ENCODE peak calls at places on chromosomes 7 and 10, in six cellular contexts. T is neuronal stem cell, A is IMR-90, G is H9, W is mesenchymal stem cell, Q is H1. K is an unnamed sample.

GRCh38 chr10:114538544-114538906 is 119.5 kb downstream of the ABLIM1 start:
- DNase-seq in W (no peak), T (no peak), Q (peak), A (no peak), G (peak), K (no peak)

GRCh38 chr7:140639366-140640053 is 1.1 kb downstream of the DENND2A start:
- DNase-seq in Q (no peak), G (no peak), A (peak), T (no peak), W (peak), K (peak)

GRCh38 chr10:101258179-101258885 is 29.1 kb upstream of the LBX1 start:
- DNase-seq in A (no peak), W (no peak), G (peak), T (no peak), Q (no peak), K (peak)

GRCh38 chr10:84695983-84696382 is 367.6 kb downstream of the CCSER2 start:
- DNase-seq in G (no peak), W (no peak), A (no peak), Q (no peak), T (no peak), K (no peak)

GRCh38 chr10:49397036-49397999 is 1.4 kb upstream of the DRGX start:
- DNase-seq in Q (peak), T (peak), G (peak), A (no peak), W (no peak), K (no peak)

GRCh38 chr10:119755446-119755845 is 29.6 kb downstream of the INPP5F start:
- DNase-seq in W (no peak), T (no peak), G (no peak), Q (no peak), A (peak), K (no peak)

GRCh38 chr7:82559203-82559805 is 115.7 kb upstream of the CACNA2D1 start:
- DNase-seq in G (peak), W (no peak), T (peak), A (no peak), Q (no peak), K (no peak)

GRCh38 chr10:64090865-64091264 is 569.7 kb downstream of the REEP3 start:
- DNase-seq in Q (no peak), W (no peak), A (no peak), G (no peak), T (no peak), K (no peak)

GRCh38 chr10:71836594-71836970 is 14.5 kb downstream of the PSAP start:
- DNase-seq in Q (no peak), G (no peak), A (no peak), T (no peak), W (no peak), K (no peak)

GRCh38 chr7:16345979-16346958 is 75.1 kb downstream of the CRPPA start:
- DNase-seq in W (peak), Q (no peak), A (peak), G (no peak), T (no peak), K (peak)

GRCh38 chr7:157527235-157527634 is 190.4 kb downstream of the DNAJB6 start:
- DNase-seq in W (no peak), Q (peak), T (no peak), A (no peak), G (no peak), K (no peak)

GRCh38 chr7:142969183-142969582 is 7.0 kb upstream of the KEL start:
- DNase-seq in Q (no peak), W (no peak), G (no peak), A (no peak), T (no peak), K (no peak)

GRCh38 chr7:24249266-24249665 is 34.7 kb upstream of the NPY start:
- DNase-seq in W (no peak), A (no peak), G (no peak), Q (no peak), T (no peak), K (no peak)

GRCh38 chr7:118836933-118837332 is 612.4 kb downstream of the ANKRD7 start:
- DNase-seq in A (no peak), G (no peak), W (no peak), T (no peak), Q (no peak), K (no peak)

GRCh38 chr7:85392789-85393188 is 205.9 kb upstream of the SEMA3D start:
- DNase-seq in W (no peak), A (no peak), Q (no peak), G (no peak), T (no peak), K (no peak)
- H3K14ac ChIP-seq in W (no peak), A (no peak), Q (no peak), G (no peak), T (no peak), K (no peak)

GRCh38 chr10:109253306-109253705 is 670.0 kb downstream of the XPNPEP1 start:
- DNase-seq in G (no peak), A (no peak), Q (no peak), W (no peak), T (no peak), K (no peak)
- H3K14ac ChIP-seq in G (no peak), A (no peak), Q (no peak), W (no peak), T (no peak), K (no peak)

DNA sequence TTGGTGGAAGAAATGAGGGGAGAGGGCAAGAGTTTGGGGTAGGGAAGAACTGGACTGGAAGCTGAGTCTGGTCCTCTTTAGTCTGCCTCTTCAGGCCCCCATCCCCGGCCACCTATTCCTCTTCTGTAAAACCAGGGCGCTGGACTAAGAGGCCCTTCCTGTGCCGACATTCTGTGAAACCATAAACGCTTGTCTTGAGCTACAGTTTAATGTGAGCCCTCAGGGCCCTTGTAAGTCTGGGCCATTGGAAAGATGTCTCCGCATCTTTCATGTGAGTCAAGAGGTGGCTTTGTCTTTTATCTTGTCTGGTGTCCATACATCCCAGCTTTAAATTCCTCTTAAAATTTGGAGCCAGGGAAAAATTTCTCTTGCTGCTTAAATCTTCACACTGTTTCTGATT is 90.6 kb downstream of the PLCE1 start:
- DNase-seq in W (no peak), T (no peak), Q (no peak), A (no peak), G (no peak), K (no peak)
- H3K14ac ChIP-seq in W (no peak), T (no peak), Q (no peak), A (no peak), G (no peak), K (no peak)

DNA sequence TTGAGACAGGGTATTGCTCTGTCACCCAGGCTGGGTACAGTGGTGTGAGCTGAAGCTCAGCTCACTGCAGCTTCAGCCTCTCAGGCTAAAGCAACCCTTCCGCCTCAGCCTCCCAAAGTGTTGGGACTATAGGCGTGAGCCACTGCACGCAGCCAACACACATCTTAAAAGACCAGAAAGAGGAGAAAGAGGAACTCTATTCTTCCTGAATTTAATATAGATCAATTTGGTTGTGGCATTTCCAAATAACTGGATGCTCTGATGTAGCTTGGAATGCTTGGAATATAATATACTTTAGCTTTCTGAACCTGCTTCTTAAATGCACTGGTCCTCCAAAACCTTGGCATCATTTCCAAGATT is 1.1 kb upstream of the ADAMTS14 start:
- DNase-seq in G (no peak), W (no peak), T (no peak), A (no peak), Q (no peak), K (no peak)
- H3K14ac ChIP-seq in G (no peak), W (no peak), T (no peak), A (no peak), Q (no peak), K (no peak)

GRCh38 chr10:69864321-69864720 is 62.6 kb downstream of the COL13A1 start:
- DNase-seq in G (no peak), W (peak), T (no peak), A (peak), Q (no peak), K (no peak)
- H3K14ac ChIP-seq in G (no peak), W (no peak), T (no peak), A (peak), Q (no peak), K (no peak)

GRCh38 chr7:90401989-90402388 is 1.3 kb upstream of the CLDN12 start:
- DNase-seq in W (no peak), A (peak), T (no peak), G (no peak), Q (no peak), K (no peak)

GRCh38 chr7:90402785-90403173 is 482 bp upstream of the CLDN12 start:
- DNase-seq in T (no peak), A (no peak), W (no peak), G (no peak), Q (no peak), K (no peak)

GRCh38 chr7:90403174-90404113 is at the start of gene CLDN12:
- DNase-seq in T (peak), G (peak), A (peak), Q (peak), W (peak), K (peak)

GRCh38 chr7:90407484-90407821 is 4.2 kb downstream of the CLDN12 start:
- DNase-seq in T (no peak), W (no peak), A (no peak), Q (no peak), G (no peak), K (no peak)

DNA sequence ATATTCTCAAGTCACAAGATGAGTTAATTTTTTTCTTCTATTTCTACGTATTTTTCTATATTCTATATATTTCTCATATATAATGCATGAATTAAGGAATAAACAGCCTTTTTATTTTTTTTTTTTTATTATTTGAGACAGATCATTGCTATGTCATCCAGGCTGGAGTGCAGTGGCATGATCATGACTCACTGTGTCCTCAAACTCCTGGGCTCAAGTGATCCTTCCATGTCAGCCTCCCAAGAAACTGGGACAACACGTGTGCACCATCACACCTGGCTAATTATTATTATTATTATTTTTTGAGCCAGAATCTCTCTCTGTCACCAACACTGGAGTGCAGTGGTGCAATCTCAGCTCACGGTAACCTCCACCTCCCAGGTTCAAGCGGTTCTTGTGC is 1.5 kb downstream of the CLDN12 start:
- DNase-seq in W (peak), G (no peak), T (no peak), A (peak), Q (no peak), K (no peak)
- H3K14ac ChIP-seq in W (no peak), G (no peak), T (no peak), A (no peak), Q (no peak), K (no peak)